ENCODE peak calls at places on chromosomes 6 and 20, in five cellular contexts. W is cardiac muscle cell, T is psoas muscle, Z is right atrium auricular region, S is mesothelial cell of epicardium. I is an unnamed sample.

GRCh38 chr6:6712258-6712978 is 123.9 kb downstream of the LY86 start:
- DNase-seq in W (peak), T (peak), Z (no peak), S (no peak), I (no peak)

GRCh38 chr6:13511913-13512717 is 24.7 kb upstream of the GFOD1 start:
- DNase-seq in W (peak), T (no peak), Z (no peak), S (no peak), I (peak)

GRCh38 chr6:145508107-145508506 is 227.2 kb downstream of the EPM2A start:
- DNase-seq in W (peak), T (no peak), Z (no peak), S (no peak), I (no peak)

GRCh38 chr20:1533059-1533458 is 24.4 kb downstream of the SIRPD start:
- DNase-seq in W (no peak), T (no peak), Z (no peak), S (no peak), I (no peak)

GRCh38 chr20:18588554-18589043 is 745 bp downstream of the DTD1 start:
- DNase-seq in W (no peak), T (no peak), Z (no peak), S (no peak), I (no peak)

GRCh38 chr6:108565893-108566292 is 5.2 kb downstream of the FOXO3 start:
- DNase-seq in W (peak), T (peak), Z (peak), S (no peak), I (no peak)

GRCh38 chr6:19669206-19669605 is 168.0 kb upstream of the ID4 start:
- DNase-seq in W (peak), T (no peak), Z (no peak), S (no peak), I (no peak)

GRCh38 chr6:80132942-80133517 is 26.6 kb downstream of the BCKDHB start:
- DNase-seq in W (peak), T (peak), Z (peak), S (peak), I (no peak)

GRCh38 chr20:18188446-18188845 is 50.8 kb downstream of the KAT14 start:
- DNase-seq in W (peak), T (no peak), Z (no peak), S (no peak), I (no peak)

GRCh38 chr6:3085074-3085473 is 16.8 kb downstream of the RIPK1 start:
- DNase-seq in W (peak), T (no peak), Z (no peak), S (no peak), I (no peak)

GRCh38 chr6:15544321-15544900 is 118.4 kb downstream of the DTNBP1 start:
- DNase-seq in W (peak), T (no peak), Z (no peak), S (no peak), I (peak)

GRCh38 chr6:157019733-157020132 is 242.6 kb downstream of the ARID1B start:
- DNase-seq in W (peak), T (no peak), Z (no peak), S (no peak), I (no peak)
- TF ChIP-seq CTCF in W (no peak), T (no peak), Z (no peak), S (no peak), I (peak)

DNA sequence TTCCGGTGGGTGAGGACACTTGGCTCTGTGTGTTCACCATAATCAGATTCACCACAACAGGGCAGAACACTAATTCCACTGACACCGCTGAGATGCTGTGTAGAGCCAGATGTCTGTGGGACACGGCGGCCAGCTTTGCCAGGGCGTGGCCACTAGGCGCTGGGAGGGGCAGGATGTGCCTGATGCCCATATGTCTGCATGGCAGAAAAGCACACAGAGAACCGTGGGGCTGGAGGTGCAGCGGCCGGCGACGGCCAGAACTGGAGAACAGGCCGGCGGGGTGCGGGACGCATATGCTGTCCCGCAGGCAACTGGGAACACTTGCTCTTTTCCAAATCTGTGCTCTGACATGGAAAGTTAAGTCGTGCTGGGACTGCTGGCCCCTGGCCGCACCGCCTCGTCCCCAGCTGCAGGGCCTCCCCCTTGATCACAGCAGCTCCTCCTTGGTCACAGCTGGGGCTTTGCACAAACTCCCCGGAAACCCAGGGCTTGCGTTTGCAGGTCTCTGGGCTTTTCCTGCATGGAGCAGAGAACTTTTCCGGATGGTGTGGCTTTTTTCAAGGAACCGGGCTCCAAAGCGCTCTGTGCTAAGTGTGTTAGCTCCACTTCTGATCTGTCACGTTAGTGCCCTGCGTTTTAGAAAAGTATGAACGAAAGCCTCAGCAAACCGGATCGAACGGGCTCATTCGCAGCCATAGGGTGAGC is 31.1 kb downstream of the NTSR1 start:
- DNase-seq in W (no peak), T (no peak), Z (peak), S (peak), I (no peak)
- TF ChIP-seq CTCF in W (no peak), T (no peak), Z (no peak), S (no peak), I (no peak)

DNA sequence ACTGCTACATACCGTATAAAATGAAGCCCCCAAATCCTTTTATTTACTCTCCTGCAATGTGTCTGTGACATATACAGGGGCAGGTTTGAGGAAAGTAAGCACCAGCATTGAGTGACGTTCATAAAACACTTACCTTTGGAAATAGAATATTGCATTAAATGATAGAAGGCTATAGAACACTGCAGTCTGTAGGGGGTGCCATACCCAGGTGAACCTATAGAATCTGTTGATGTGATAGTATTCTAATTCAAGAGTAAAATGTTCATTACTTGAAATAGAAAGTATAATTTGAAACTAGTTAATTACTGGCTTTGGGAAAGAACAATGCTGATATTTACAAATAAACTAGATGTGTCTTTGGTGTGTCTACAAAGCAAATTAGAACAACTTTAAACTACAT is 47.0 kb upstream of the PRL start:
- DNase-seq in W (no peak), T (no peak), Z (no peak), S (no peak), I (no peak)
- TF ChIP-seq CTCF in W (no peak), T (no peak), Z (no peak), S (no peak), I (peak)

GRCh38 chr6:32971245-32971580 is 2.8 kb downstream of the BRD2 start:
- DNase-seq in W (no peak), T (no peak), Z (no peak), S (no peak), I (no peak)

GRCh38 chr6:32970413-32971244 is 2.2 kb downstream of the BRD2 start:
- DNase-seq in W (peak), T (peak), Z (peak), S (peak), I (peak)

GRCh38 chr6:32968093-32968769 is at the start of gene BRD2:
- DNase-seq in W (peak), T (peak), Z (peak), S (peak), I (peak)

GRCh38 chr6:32968770-32969684 is 633 bp downstream of the BRD2 start:
- DNase-seq in W (peak), T (peak), Z (peak), S (peak), I (peak)

DNA sequence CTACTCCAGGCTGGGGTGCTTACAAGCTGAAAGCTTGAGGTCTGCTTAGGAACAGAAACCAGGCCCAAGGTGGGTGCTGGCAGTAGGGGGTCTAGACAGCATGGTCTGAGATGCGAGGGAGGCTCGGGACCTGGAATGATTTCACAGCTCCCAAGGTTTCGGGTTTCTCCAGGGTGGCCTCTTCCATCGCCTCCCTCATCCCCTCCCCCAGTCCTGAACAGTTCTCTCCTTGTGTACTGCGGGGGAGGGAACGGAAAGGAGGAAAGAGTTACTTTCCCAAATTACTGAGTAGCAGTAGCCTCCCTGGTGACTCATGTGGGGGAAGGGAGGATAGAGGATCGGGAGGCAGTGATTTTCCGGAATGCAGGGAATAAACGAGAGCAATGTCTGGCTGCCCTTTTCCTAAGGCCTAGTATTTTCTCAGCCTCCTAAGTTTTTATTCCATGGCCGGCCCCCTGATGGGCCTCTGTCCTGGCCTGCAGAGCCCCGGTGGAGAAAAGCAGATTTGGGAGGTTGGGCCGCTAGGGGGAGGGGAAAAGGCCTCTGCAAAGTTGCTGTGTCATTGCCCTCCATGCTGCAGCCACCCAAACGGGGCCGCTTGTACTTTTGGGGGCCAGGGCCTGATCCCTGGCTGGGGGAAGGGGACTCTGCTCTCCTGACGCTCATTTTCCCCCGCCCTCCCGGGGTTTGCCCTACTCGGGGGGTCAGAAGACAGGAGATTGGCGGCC is 1.5 kb downstream of the BRD2 start:
- DNase-seq in W (peak), T (peak), Z (peak), S (peak), I (peak)
- TF ChIP-seq CTCF in W (peak), T (peak), Z (peak), S (peak), I (peak)

DNA sequence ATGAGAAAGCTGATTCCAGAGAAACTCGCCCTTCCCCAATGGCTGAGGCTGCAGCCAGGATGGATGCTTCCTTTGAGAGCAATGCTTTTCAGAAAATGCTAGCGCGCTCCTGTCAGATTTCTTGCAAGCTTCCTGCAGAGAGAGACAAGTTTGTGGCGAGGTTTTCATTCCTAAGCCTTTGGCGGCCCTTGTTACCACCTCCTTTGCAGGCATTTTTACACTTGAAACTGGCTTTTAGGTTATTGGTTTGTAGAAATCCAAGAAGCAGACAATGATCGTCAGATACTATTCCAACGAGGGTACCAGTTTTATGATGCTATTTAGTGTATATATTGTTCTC is 1.1 kb downstream of the FNDC1 start:
- DNase-seq in W (no peak), T (no peak), Z (no peak), S (no peak), I (no peak)
- TF ChIP-seq CTCF in W (no peak), T (no peak), Z (no peak), S (no peak), I (no peak)